ENCODE peak calls at places on chromosome 20, in six cellular contexts. X, E, K, T, U and W are unnamed samples.

GRCh38 chr20:45842169-45842812 is 8.7 kb downstream of the SNX21 start:
- DNase-seq in X (no peak), E (no peak), K (peak), T (no peak), U (no peak), W (no peak)

GRCh38 chr20:57485770-57486169 is 39.2 kb downstream of the CTCFL start:
- DNase-seq in X (no peak), E (no peak), K (no peak), T (no peak), U (no peak), W (no peak)

GRCh38 chr20:63561624-63562396 is 7.9 kb downstream of the FNDC11 start:
- DNase-seq in X (no peak), E (no peak), K (no peak), T (no peak), U (no peak), W (no peak)

GRCh38 chr20:43922614-43923013 is 8.0 kb downstream of the TOX2 start:
- DNase-seq in X (no peak), E (no peak), K (no peak), T (no peak), U (no peak), W (no peak)

GRCh38 chr20:21548390-21549035 is 34.6 kb upstream of the NKX2-2 start:
- DNase-seq in X (no peak), E (no peak), K (no peak), T (no peak), U (no peak), W (peak)

GRCh38 chr20:57390604-57391438 is at the start of gene RBM38:
- DNase-seq in X (no peak), E (peak), K (no peak), T (peak), U (peak), W (peak)

GRCh38 chr20:3735768-3736167 is 3.3 kb downstream of the HSPA12B start:
- DNase-seq in X (no peak), E (no peak), K (no peak), T (no peak), U (no peak), W (no peak)

GRCh38 chr20:47233333-47234188 is 122.9 kb downstream of the ZMYND8 start:
- DNase-seq in X (no peak), E (no peak), K (no peak), T (no peak), U (no peak), W (no peak)